ENCODE peak calls at places on chromosomes 7 and 10, in four cellular contexts. W is nucleus accumbens, C is dermis microvascular lymphatic vessel endothelial cell, Q is HFF-Myc. P is an unnamed sample.

GRCh38 chr7:130878785-130879184 is 144.8 kb upstream of the KLF14 start:
- DNase-seq in Q (no peak), C (no peak), W (no peak), P (no peak)

GRCh38 chr7:41847171-41847570 is 144.3 kb upstream of the INHBA start:
- DNase-seq in Q (no peak), W (no peak), C (no peak), P (no peak)

GRCh38 chr7:139059905-139060304 is 24.1 kb upstream of the ZC3HAV1L start:
- DNase-seq in Q (no peak), W (no peak), C (no peak), P (no peak)

GRCh38 chr10:117449636-117450035 is 74.4 kb upstream of the PDZD8 start:
- DNase-seq in Q (no peak), C (peak; percentile 40), W (no peak), P (no peak)

GRCh38 chr10:58723977-58724376 is 211.3 kb downstream of the BICC1 start:
- DNase-seq in Q (no peak), W (no peak), C (no peak), P (no peak)

GRCh38 chr7:4868493-4868892 is 6.7 kb upstream of the PAPOLB start:
- DNase-seq in W (no peak), Q (no peak), C (no peak), P (no peak)

GRCh38 chr7:148662646-148663045 is 36.1 kb upstream of the CUL1 start:
- DNase-seq in Q (no peak), W (no peak), C (no peak), P (no peak)

GRCh38 chr7:132226626-132227290 is 349.5 kb downstream of the PLXNA4 start:
- DNase-seq in Q (no peak), C (no peak), W (no peak), P (no peak)

GRCh38 chr10:34286136-34286739 is 528.9 kb downstream of the PARD3 start:
- DNase-seq in C (no peak), Q (no peak), W (no peak), P (no peak)

GRCh38 chr7:105439174-105439893 is 50.6 kb upstream of the SRPK2 start:
- DNase-seq in Q (no peak), C (peak; percentile 80), W (no peak), P (no peak)

GRCh38 chr10:73207883-73208282 is 39.2 kb downstream of the DNAJC9 start:
- DNase-seq in W (no peak), C (no peak), Q (no peak), P (no peak)

GRCh38 chr10:29243750-29244149 is 45.1 kb upstream of the LYZL1 start:
- DNase-seq in Q (no peak), W (no peak), C (peak; percentile 1), P (no peak)

GRCh38 chr7:101435461-101436225 is 73.0 kb downstream of the COL26A1 start:
- DNase-seq in W (no peak), C (no peak), Q (no peak), P (no peak)

GRCh38 chr10:74600170-74600569 is 226.2 kb upstream of the KAT6B start:
- DNase-seq in W (no peak), C (no peak), Q (no peak), P (no peak)

GRCh38 chr7:27185708-27186449 is 847 bp upstream of the HOXA11 start:
- DNase-seq in Q (no peak), C (no peak), W (no peak), P (no peak)

GRCh38 chr7:117158941-117159705 is 163.7 kb downstream of the WNT2 start:
- DNase-seq in W (no peak), C (no peak), Q (no peak), P (no peak)

GRCh38 chr7:1952169-1952760 is 280.5 kb downstream of the MAD1L1 start:
- DNase-seq in W (no peak), C (no peak), Q (no peak), P (no peak)

GRCh38 chr7:149624006-149624405 is 126.4 kb upstream of the ZNF746 start:
- DNase-seq in Q (no peak), C (no peak), W (no peak), P (no peak)

GRCh38 chr7:156772725-156773124 is 120.3 kb downstream of the LMBR1 start:
- DNase-seq in W (no peak), Q (no peak), C (no peak), P (no peak)

P was measured in midbrain.